ENCODE peak calls at places on chromosomes 4 and X, in ten cellular contexts. One of them, this sample, is unnamed.

GRCh38 chrX:153474718-153475117 is 4.3 kb upstream of the HAUS7 start:
- DNase-seq in choroid plexus epithelial cell: peak; percentile 45
- DNase-seq in mammary epithelial cell: no peak
- DNase-seq in esophagus squamous epithelium: no peak
- DNase-seq in WERI-Rb-1: no peak
- DNase-seq in foreskin fibroblast: peak; percentile 75
- DNase-seq in body of pancreas: peak; percentile 69
- DNase-seq in cardiac fibroblast: peak; percentile 59
- DNase-seq in testis: peak; percentile 62
- DNase-seq in HCT116: no peak
- DNase-seq in this sample: no peak

GRCh38 chrX:43703211-43703791 is 47.2 kb downstream of the MAOA start:
- DNase-seq in choroid plexus epithelial cell: peak; percentile 65
- DNase-seq in mammary epithelial cell: no peak
- DNase-seq in esophagus squamous epithelium: no peak
- DNase-seq in WERI-Rb-1: no peak
- DNase-seq in foreskin fibroblast: peak; percentile 73
- DNase-seq in body of pancreas: no peak
- DNase-seq in cardiac fibroblast: peak; percentile 75
- DNase-seq in testis: no peak
- DNase-seq in HCT116: no peak
- DNase-seq in this sample: peak; percentile 2

GRCh38 chr4:7226993-7227392 is 34.7 kb downstream of the SORCS2 start:
- DNase-seq in choroid plexus epithelial cell: no peak
- DNase-seq in mammary epithelial cell: no peak
- DNase-seq in esophagus squamous epithelium: no peak
- DNase-seq in WERI-Rb-1: peak; percentile 40
- DNase-seq in foreskin fibroblast: no peak
- DNase-seq in body of pancreas: no peak
- DNase-seq in cardiac fibroblast: no peak
- DNase-seq in testis: peak; percentile 47
- DNase-seq in HCT116: no peak
- DNase-seq in this sample: no peak

GRCh38 chr4:10198365-10198764 is 81.8 kb upstream of the WDR1 start:
- DNase-seq in choroid plexus epithelial cell: no peak
- DNase-seq in mammary epithelial cell: no peak
- DNase-seq in esophagus squamous epithelium: no peak
- DNase-seq in WERI-Rb-1: no peak
- DNase-seq in foreskin fibroblast: no peak
- DNase-seq in body of pancreas: no peak
- DNase-seq in cardiac fibroblast: no peak
- DNase-seq in testis: no peak
- DNase-seq in HCT116: no peak
- DNase-seq in this sample: no peak

GRCh38 chr4:3805026-3805425 is 38.8 kb downstream of the ADRA2C start:
- DNase-seq in choroid plexus epithelial cell: no peak
- DNase-seq in mammary epithelial cell: no peak
- DNase-seq in esophagus squamous epithelium: no peak
- DNase-seq in WERI-Rb-1: no peak
- DNase-seq in foreskin fibroblast: no peak
- DNase-seq in body of pancreas: no peak
- DNase-seq in cardiac fibroblast: no peak
- DNase-seq in testis: no peak
- DNase-seq in HCT116: no peak
- DNase-seq in this sample: no peak

GRCh38 chr4:90025248-90025647 is 101.9 kb upstream of the CCSER1 start:
- DNase-seq in choroid plexus epithelial cell: peak; percentile 18
- DNase-seq in mammary epithelial cell: peak; percentile 9
- DNase-seq in esophagus squamous epithelium: no peak
- DNase-seq in WERI-Rb-1: no peak
- DNase-seq in foreskin fibroblast: peak; percentile 1
- DNase-seq in body of pancreas: no peak
- DNase-seq in cardiac fibroblast: peak; percentile 4
- DNase-seq in testis: no peak
- DNase-seq in HCT116: peak; percentile 13
- DNase-seq in this sample: no peak

GRCh38 chr4:6372649-6373525 is 99.5 kb downstream of the PPP2R2C start:
- DNase-seq in choroid plexus epithelial cell: peak; percentile 60
- DNase-seq in mammary epithelial cell: peak; percentile 30
- DNase-seq in esophagus squamous epithelium: no peak
- DNase-seq in WERI-Rb-1: peak; percentile 58
- DNase-seq in foreskin fibroblast: peak; percentile 25
- DNase-seq in body of pancreas: no peak
- DNase-seq in cardiac fibroblast: peak; percentile 44
- DNase-seq in testis: peak; percentile 73
- DNase-seq in HCT116: peak; percentile 54
- DNase-seq in this sample: no peak

GRCh38 chrX:16187024-16187698 is 19.9 kb downstream of the MAGEB17 start:
- DNase-seq in choroid plexus epithelial cell: no peak
- DNase-seq in mammary epithelial cell: no peak
- DNase-seq in esophagus squamous epithelium: no peak
- DNase-seq in WERI-Rb-1: no peak
- DNase-seq in foreskin fibroblast: no peak
- DNase-seq in body of pancreas: no peak
- DNase-seq in cardiac fibroblast: no peak
- DNase-seq in testis: no peak
- DNase-seq in HCT116: no peak
- DNase-seq in this sample: no peak

GRCh38 chr4:48755287-48755686 is 24.8 kb downstream of the FRYL start:
- DNase-seq in choroid plexus epithelial cell: no peak
- DNase-seq in mammary epithelial cell: no peak
- DNase-seq in esophagus squamous epithelium: no peak
- DNase-seq in WERI-Rb-1: no peak
- DNase-seq in foreskin fibroblast: no peak
- DNase-seq in body of pancreas: no peak
- DNase-seq in cardiac fibroblast: no peak
- DNase-seq in testis: no peak
- DNase-seq in HCT116: no peak
- DNase-seq in this sample: no peak

GRCh38 chr4:26252349-26252748 is 68.5 kb upstream of the RBPJ start:
- DNase-seq in choroid plexus epithelial cell: no peak
- DNase-seq in mammary epithelial cell: no peak
- DNase-seq in esophagus squamous epithelium: no peak
- DNase-seq in WERI-Rb-1: no peak
- DNase-seq in foreskin fibroblast: no peak
- DNase-seq in body of pancreas: no peak
- DNase-seq in cardiac fibroblast: peak; percentile 20
- DNase-seq in testis: no peak
- DNase-seq in HCT116: peak; percentile 41
- DNase-seq in this sample: no peak

GRCh38 chrX:53074987-53075386 is 7.2 kb upstream of the TSPYL2 start:
- DNase-seq in choroid plexus epithelial cell: no peak
- DNase-seq in mammary epithelial cell: no peak
- DNase-seq in esophagus squamous epithelium: no peak
- DNase-seq in WERI-Rb-1: no peak
- DNase-seq in foreskin fibroblast: no peak
- DNase-seq in body of pancreas: no peak
- DNase-seq in cardiac fibroblast: no peak
- DNase-seq in testis: no peak
- DNase-seq in HCT116: no peak
- DNase-seq in this sample: no peak

GRCh38 chr4:68865178-68865638 is 49.4 kb downstream of the UGT2B10 start:
- DNase-seq in choroid plexus epithelial cell: no peak
- DNase-seq in mammary epithelial cell: no peak
- DNase-seq in esophagus squamous epithelium: no peak
- DNase-seq in WERI-Rb-1: no peak
- DNase-seq in foreskin fibroblast: no peak
- DNase-seq in body of pancreas: peak; percentile 43
- DNase-seq in cardiac fibroblast: no peak
- DNase-seq in testis: no peak
- DNase-seq in HCT116: no peak
- DNase-seq in this sample: no peak

GRCh38 chrX:71910526-71911022 is at the start of gene NHSL2:
- DNase-seq in choroid plexus epithelial cell: no peak
- DNase-seq in mammary epithelial cell: no peak
- DNase-seq in esophagus squamous epithelium: no peak
- DNase-seq in WERI-Rb-1: peak; percentile 78
- DNase-seq in foreskin fibroblast: peak; percentile 9
- DNase-seq in body of pancreas: no peak
- DNase-seq in cardiac fibroblast: no peak
- DNase-seq in testis: peak; percentile 25
- DNase-seq in HCT116: no peak
- DNase-seq in this sample: no peak

GRCh38 chr4:22129454-22130075 is 181.0 kb upstream of the KCNIP4 start:
- DNase-seq in choroid plexus epithelial cell: peak; percentile 47
- DNase-seq in mammary epithelial cell: peak; percentile 41
- DNase-seq in esophagus squamous epithelium: no peak
- DNase-seq in WERI-Rb-1: peak; percentile 61
- DNase-seq in foreskin fibroblast: peak; percentile 51
- DNase-seq in body of pancreas: no peak
- DNase-seq in cardiac fibroblast: peak; percentile 56
- DNase-seq in testis: peak; percentile 57
- DNase-seq in HCT116: peak; percentile 7
- DNase-seq in this sample: peak; percentile 2

GRCh38 chr4:2537011-2537830 is 774 bp downstream of the FAM193A start:
- DNase-seq in choroid plexus epithelial cell: peak; percentile 41
- DNase-seq in mammary epithelial cell: peak; percentile 52
- DNase-seq in esophagus squamous epithelium: no peak
- DNase-seq in WERI-Rb-1: peak; percentile 54
- DNase-seq in foreskin fibroblast: peak; percentile 66
- DNase-seq in body of pancreas: peak; percentile 51
- DNase-seq in cardiac fibroblast: peak; percentile 36
- DNase-seq in testis: peak; percentile 54
- DNase-seq in HCT116: no peak
- DNase-seq in this sample: no peak

GRCh38 chr4:2534904-2535385 is 1.5 kb upstream of the FAM193A start:
- DNase-seq in choroid plexus epithelial cell: no peak
- DNase-seq in mammary epithelial cell: no peak
- DNase-seq in esophagus squamous epithelium: no peak
- DNase-seq in WERI-Rb-1: no peak
- DNase-seq in foreskin fibroblast: no peak
- DNase-seq in body of pancreas: no peak
- DNase-seq in cardiac fibroblast: peak; percentile 11
- DNase-seq in testis: no peak
- DNase-seq in HCT116: no peak
- DNase-seq in this sample: no peak

GRCh38 chr4:2536193-2537010 is at the start of gene FAM193A:
- DNase-seq in choroid plexus epithelial cell: peak; percentile 100
- DNase-seq in mammary epithelial cell: peak; percentile 100
- DNase-seq in esophagus squamous epithelium: peak; percentile 92
- DNase-seq in WERI-Rb-1: peak; percentile 100
- DNase-seq in foreskin fibroblast: peak; percentile 100
- DNase-seq in body of pancreas: peak; percentile 99
- DNase-seq in cardiac fibroblast: peak; percentile 99
- DNase-seq in testis: peak; percentile 99
- DNase-seq in HCT116: peak; percentile 99
- DNase-seq in this sample: peak; percentile 95

GRCh38 chr4:2535386-2536192 is 858 bp upstream of the FAM193A start:
- DNase-seq in choroid plexus epithelial cell: peak; percentile 37
- DNase-seq in mammary epithelial cell: no peak
- DNase-seq in esophagus squamous epithelium: no peak
- DNase-seq in WERI-Rb-1: peak; percentile 68
- DNase-seq in foreskin fibroblast: peak; percentile 72
- DNase-seq in body of pancreas: peak; percentile 35
- DNase-seq in cardiac fibroblast: peak; percentile 35
- DNase-seq in testis: peak; percentile 63
- DNase-seq in HCT116: no peak
- DNase-seq in this sample: no peak
- TF ChIP-seq CTCF in choroid plexus epithelial cell: peak; percentile 29
- TF ChIP-seq CTCF in mammary epithelial cell: no peak
- TF ChIP-seq CTCF in esophagus squamous epithelium: no peak
- TF ChIP-seq CTCF in WERI-Rb-1: peak; percentile 34
- TF ChIP-seq CTCF in foreskin fibroblast: peak; percentile 9
- TF ChIP-seq CTCF in body of pancreas: no peak
- TF ChIP-seq CTCF in cardiac fibroblast: no peak
- TF ChIP-seq CTCF in testis: no peak
- TF ChIP-seq CTCF in HCT116: no peak
- TF ChIP-seq CTCF in this sample: peak; percentile 14

DNA sequence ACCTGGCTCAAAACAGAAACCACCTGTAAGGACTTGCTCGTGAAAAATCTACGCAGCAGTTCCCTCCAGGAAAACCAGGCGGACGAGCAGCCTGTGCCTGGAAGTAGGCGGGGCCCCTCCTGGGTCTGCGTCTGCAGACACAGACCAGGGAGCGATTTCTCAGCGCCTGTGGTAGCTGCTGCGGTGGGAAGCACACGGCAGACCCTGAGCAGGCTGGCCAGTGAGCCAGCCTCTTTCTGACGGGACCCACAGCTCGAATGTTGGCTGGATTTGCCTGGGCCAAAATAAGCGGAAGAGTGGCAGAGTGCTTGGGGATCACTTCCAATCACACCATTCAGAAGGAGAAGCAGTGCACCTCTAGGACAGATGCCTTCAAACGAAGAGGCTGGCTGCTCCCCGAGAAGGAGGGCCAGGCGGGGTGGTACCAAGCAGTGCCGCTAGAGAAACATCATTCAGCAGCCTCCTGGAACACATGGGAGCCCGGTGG is 86.0 kb downstream of the GATB start:
- DNase-seq in choroid plexus epithelial cell: peak; percentile 56
- DNase-seq in mammary epithelial cell: peak; percentile 69
- DNase-seq in esophagus squamous epithelium: no peak
- DNase-seq in WERI-Rb-1: peak; percentile 93
- DNase-seq in foreskin fibroblast: peak; percentile 70
- DNase-seq in body of pancreas: peak; percentile 60
- DNase-seq in cardiac fibroblast: peak; percentile 7
- DNase-seq in testis: peak; percentile 69
- DNase-seq in HCT116: no peak
- DNase-seq in this sample: no peak
- H3K4me3 ChIP-seq in choroid plexus epithelial cell: no peak overlapping the region
- H3K4me3 ChIP-seq in mammary epithelial cell: peak overlapping the region; percentile 30
- H3K4me3 ChIP-seq in esophagus squamous epithelium: peak overlapping the region; percentile 58
- H3K4me3 ChIP-seq in WERI-Rb-1: peak overlapping the region; percentile 39
- H3K4me3 ChIP-seq in foreskin fibroblast: no peak overlapping the region
- H3K4me3 ChIP-seq in body of pancreas: no peak overlapping the region
- H3K4me3 ChIP-seq in cardiac fibroblast: no peak overlapping the region
- H3K4me3 ChIP-seq in testis: peak overlapping the region; percentile 21
- H3K4me3 ChIP-seq in HCT116: no peak overlapping the region
- H3K4me3 ChIP-seq in this sample: no peak overlapping the region

DNA sequence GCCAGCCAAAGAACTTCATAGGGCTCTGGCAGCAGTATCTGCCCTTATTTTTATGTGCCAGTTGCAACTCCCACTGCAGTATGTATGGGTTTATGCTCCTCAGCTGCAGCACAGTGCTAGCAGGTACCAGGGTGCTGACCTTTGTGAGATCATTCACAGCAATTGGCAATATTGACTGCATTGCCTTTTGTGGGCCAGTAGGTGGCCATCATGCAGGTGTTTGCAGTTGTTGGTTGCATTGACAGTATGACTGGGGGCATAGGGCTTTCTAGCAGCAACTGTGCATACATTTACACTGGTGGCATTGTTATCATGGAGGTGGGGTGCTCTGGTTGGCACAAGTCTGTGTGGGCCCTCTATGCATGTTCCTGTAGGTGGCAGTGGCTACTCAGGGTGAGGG is 42.5 kb downstream of the FAAH2 start:
- DNase-seq in choroid plexus epithelial cell: no peak
- DNase-seq in mammary epithelial cell: no peak
- DNase-seq in esophagus squamous epithelium: no peak
- DNase-seq in WERI-Rb-1: no peak
- DNase-seq in foreskin fibroblast: no peak
- DNase-seq in body of pancreas: no peak
- DNase-seq in cardiac fibroblast: no peak
- DNase-seq in testis: no peak
- DNase-seq in HCT116: no peak
- DNase-seq in this sample: no peak
- TF ChIP-seq CTCF in choroid plexus epithelial cell: no peak
- TF ChIP-seq CTCF in mammary epithelial cell: no peak
- TF ChIP-seq CTCF in esophagus squamous epithelium: no peak
- TF ChIP-seq CTCF in WERI-Rb-1: peak; percentile 40
- TF ChIP-seq CTCF in foreskin fibroblast: no peak
- TF ChIP-seq CTCF in body of pancreas: no peak
- TF ChIP-seq CTCF in cardiac fibroblast: no peak
- TF ChIP-seq CTCF in testis: no peak
- TF ChIP-seq CTCF in HCT116: peak; percentile 10
- TF ChIP-seq CTCF in this sample: no peak

GRCh38 chr4:1053080-1053661 is 41.7 kb downstream of the FGFRL1 start:
- DNase-seq in choroid plexus epithelial cell: peak; percentile 48
- DNase-seq in mammary epithelial cell: no peak
- DNase-seq in esophagus squamous epithelium: no peak
- DNase-seq in WERI-Rb-1: no peak
- DNase-seq in foreskin fibroblast: peak; percentile 83
- DNase-seq in body of pancreas: no peak
- DNase-seq in cardiac fibroblast: peak; percentile 52
- DNase-seq in testis: peak; percentile 14
- DNase-seq in HCT116: no peak
- DNase-seq in this sample: no peak
- H3K4me3 ChIP-seq in choroid plexus epithelial cell: no peak overlapping the region
- H3K4me3 ChIP-seq in mammary epithelial cell: no peak overlapping the region
- H3K4me3 ChIP-seq in esophagus squamous epithelium: peak overlapping the region; percentile 37
- H3K4me3 ChIP-seq in WERI-Rb-1: no peak overlapping the region
- H3K4me3 ChIP-seq in foreskin fibroblast: peak overlapping the region; percentile 9
- H3K4me3 ChIP-seq in body of pancreas: no peak overlapping the region
- H3K4me3 ChIP-seq in cardiac fibroblast: no peak overlapping the region
- H3K4me3 ChIP-seq in testis: no peak overlapping the region
- H3K4me3 ChIP-seq in HCT116: no peak overlapping the region
- H3K4me3 ChIP-seq in this sample: no peak overlapping the region

This sample was measured in HFF-Myc.